ENCODE peak calls at places on chromosomes 16 and 17, in four cellular contexts. A, N, Q and S are unnamed samples.

GRCh38 chr17:40315678-40316570 is 6.9 kb downstream of the RARA start:
- DNase-seq in A (no peak), N (peak; percentile 22), Q (no peak), S (no peak)

GRCh38 chr16:12158428-12158827 is 181.9 kb downstream of the SNX29 start:
- DNase-seq in A (no peak), N (no peak), Q (no peak), S (no peak)

GRCh38 chr17:75650874-75651273 is 16.1 kb downstream of the RECQL5 start:
- DNase-seq in A (no peak), N (no peak), Q (peak; percentile 52), S (no peak)

GRCh38 chr17:82973456-82974135 is 105.8 kb upstream of the METRNL start:
- DNase-seq in A (no peak), N (no peak), Q (no peak), S (no peak)

GRCh38 chr16:55324491-55325447 is 766 bp downstream of the IRX6 start:
- DNase-seq in A (peak; percentile 30), N (no peak), Q (no peak), S (no peak)

GRCh38 chr17:74785981-74786360 is 9.8 kb upstream of the NAT9 start:
- DNase-seq in A (no peak), N (no peak), Q (no peak), S (no peak)

GRCh38 chr16:54488729-54489128 is 202.1 kb upstream of the IRX3 start:
- DNase-seq in A (no peak), N (no peak), Q (no peak), S (no peak)

GRCh38 chr17:33924105-33924504 is 331.0 kb upstream of the CCL2 start:
- DNase-seq in A (no peak), N (no peak), Q (no peak), S (no peak)

GRCh38 chr17:36544320-36545092 is at the start of gene GGNBP2:
- DNase-seq in A (peak; percentile 95), N (peak; percentile 87), Q (peak; percentile 91), S (peak; percentile 88)

GRCh38 chr17:33016920-33017319 is 25.3 kb downstream of the SPACA3 start:
- DNase-seq in A (no peak), N (no peak), Q (no peak), S (no peak)

GRCh38 chr17:79775635-79776034 is 2.3 kb upstream of the CBX2 start:
- DNase-seq in A (no peak), N (no peak), Q (no peak), S (no peak)

GRCh38 chr17:20987511-20987910 is 55.3 kb downstream of the USP22 start:
- DNase-seq in A (no peak), N (no peak), Q (no peak), S (no peak)